ENCODE peak calls at places on chromosomes 13 and 19, in nine cellular contexts. D is NCI-H2107; Y is A172; G is ureter; Z is amniotic epithelial cell; I is stimulated activated CD4-positive, alpha-beta T cell treated with anti-CD3 and anti-CD28 coated beads, Interleukin-1b, Interleukin-23, amount 100 ng/mL, for 24 hours; K is stomach; X is hepatic stellate cell; S is CD8-positive, alpha-beta memory T cell. U is an unnamed sample.
A peak's percentile ranks its signal among the peaks of the same experiment; 100 is the strongest.

GRCh38 chr19:36060430-36060829 is 5.7 kb downstream of the WDR62 start:
- DNase-seq in G (no peak), Y (peak; percentile 51), Z (peak; percentile 62), X (peak; percentile 73), K (peak; percentile 53), S (peak; percentile 4), D (no peak), I (no peak), U (no peak)

GRCh38 chr13:23069571-23069970 is 111.2 kb upstream of the SGCG start:
- DNase-seq in G (no peak), K (no peak), S (no peak), X (peak; percentile 60), I (no peak), Y (peak; percentile 17), D (no peak), Z (peak; percentile 90), U (no peak)

GRCh38 chr19:58033741-58034475 is at the start of gene ZSCAN1:
- DNase-seq in Z (no peak), G (peak; percentile 92), Y (no peak), I (no peak), D (no peak), K (peak; percentile 40), X (peak; percentile 80), S (peak; percentile 21), U (no peak)

GRCh38 chr13:91722267-91722884 is 324.0 kb downstream of the GPC5 start:
- DNase-seq in Z (peak; percentile 15), Y (peak; percentile 18), S (no peak), I (no peak), D (peak; percentile 1), X (peak; percentile 3), G (no peak), K (no peak), U (peak; percentile 11)

GRCh38 chr19:46372901-46373572 is 26.1 kb downstream of the PPP5C start:
- DNase-seq in Z (peak; percentile 83), G (no peak), I (no peak), Y (peak; percentile 6), S (no peak), X (no peak), D (no peak), K (no peak), U (no peak)

GRCh38 chr19:18701250-18701608 is 17.7 kb downstream of the CRTC1 start:
- DNase-seq in K (no peak), I (no peak), Y (no peak), Z (no peak), D (no peak), X (no peak), G (no peak), S (no peak), U (no peak)

GRCh38 chr19:32658075-32658474 is 16.9 kb downstream of the ANKRD27 start:
- DNase-seq in K (no peak), D (no peak), Z (no peak), G (no peak), Y (no peak), S (no peak), X (no peak), I (no peak), U (no peak)

GRCh38 chr13:50511877-50512332 is 331.6 kb downstream of the DLEU7 start:
- DNase-seq in Y (no peak), I (no peak), S (peak; percentile 23), X (no peak), G (no peak), D (no peak), K (no peak), Z (no peak), U (peak; percentile 34)

GRCh38 chr13:45604892-45605291 is 10.6 kb downstream of the ERICH6B start:
- DNase-seq in S (no peak), Z (no peak), I (no peak), K (no peak), G (no peak), D (no peak), X (no peak), Y (no peak), U (no peak)

GRCh38 chr13:48009298-48009697 is 8.2 kb upstream of the SUCLA2 start:
- DNase-seq in Z (peak; percentile 74), G (no peak), K (no peak), S (no peak), I (no peak), D (no peak), X (peak; percentile 20), Y (peak; percentile 21), U (no peak)

GRCh38 chr19:47019431-47020041 is at the start of gene NPAS1:
- DNase-seq in K (no peak), X (no peak), Y (no peak), Z (no peak), I (no peak), G (no peak), D (no peak), S (no peak), U (no peak)

GRCh38 chr13:60604058-60604457 is 207.0 kb downstream of the TDRD3 start:
- DNase-seq in G (no peak), I (no peak), D (no peak), X (no peak), S (no peak), Z (no peak), Y (no peak), K (no peak), U (no peak)

GRCh38 chr19:48635966-48636858 is 967 bp downstream of the DBP start:
- DNase-seq in Z (no peak), X (no peak), Y (no peak), S (no peak), G (peak; percentile 77), D (no peak), I (no peak), K (no peak), U (peak; percentile 60)

GRCh38 chr19:37551123-37551993 is 43.2 kb downstream of the ZNF571 start:
- DNase-seq in D (no peak), K (no peak), Z (peak; percentile 56), I (no peak), Y (no peak), G (no peak), X (peak; percentile 79), S (peak; percentile 59), U (peak; percentile 62)

GRCh38 chr13:52399708-52400107 is 6.3 kb downstream of the THSD1 start:
- DNase-seq in I (no peak), D (no peak), K (no peak), Y (no peak), S (no peak), Z (peak; percentile 50), G (no peak), X (no peak), U (no peak)

GRCh38 chr13:49958321-49958720 is 22.2 kb upstream of the SPRYD7 start:
- DNase-seq in Y (no peak), K (no peak), G (no peak), X (no peak), I (no peak), S (no peak), Z (peak; percentile 80), D (no peak), U (no peak)

GRCh38 chr19:42143341-42144234 is 11.3 kb upstream of the POU2F2 start:
- DNase-seq in K (no peak), Y (peak; percentile 27), X (no peak), G (no peak), Z (peak; percentile 42), S (no peak), I (no peak), D (no peak), U (no peak)

GRCh38 chr13:47039106-47039505 is 142.3 kb upstream of the HTR2A start:
- DNase-seq in Y (peak; percentile 61), K (no peak), S (no peak), I (no peak), Z (peak; percentile 92), G (no peak), D (no peak), X (peak; percentile 10), U (no peak)

GRCh38 chr13:34867590-34867989 is 74.5 kb upstream of the NBEA start:
- DNase-seq in K (no peak), X (no peak), Z (peak; percentile 34), D (no peak), S (no peak), I (no peak), Y (peak; percentile 19), G (no peak), U (no peak)

GRCh38 chr19:4916292-4917082 is 7.2 kb downstream of the UHRF1 start:
- DNase-seq in X (no peak), G (no peak), I (no peak), Z (no peak), Y (no peak), K (no peak), D (no peak), S (peak; percentile 47), U (peak; percentile 33)

GRCh38 chr19:808176-808741 is 11.0 kb downstream of the PTBP1 start:
- DNase-seq in X (no peak), G (no peak), S (no peak), Z (no peak), D (no peak), K (no peak), I (no peak), Y (no peak), U (no peak)

GRCh38 chr13:88074794-88075509 is 403.8 kb downstream of the SLITRK5 start:
- DNase-seq in X (no peak), D (no peak), Y (no peak), S (no peak), Z (peak; percentile 88), K (no peak), I (no peak), G (no peak), U (no peak)

GRCh38 chr19:38062959-38063786 is 156.2 kb downstream of the SIPA1L3 start:
- DNase-seq in K (no peak), D (no peak), X (no peak), I (no peak), G (no peak), Z (no peak), Y (peak; percentile 84), S (no peak), U (no peak)

GRCh38 chr13:92963029-92963428 is 263.6 kb upstream of the GPC6 start:
- DNase-seq in S (no peak), Y (no peak), Z (peak; percentile 65), I (no peak), X (no peak), K (no peak), G (no peak), D (no peak), U (no peak)

GRCh38 chr13:95233026-95233635 is 68.1 kb downstream of the ABCC4 start:
- DNase-seq in G (no peak), Z (no peak), K (no peak), I (no peak), D (no peak), Y (no peak), X (no peak), S (no peak), U (no peak)

GRCh38 chr13:37495046-37495445 is 103.5 kb downstream of the POSTN start:
- DNase-seq in X (no peak), G (no peak), Y (peak; percentile 77), Z (no peak), I (no peak), K (no peak), S (no peak), D (no peak), U (no peak)

GRCh38 chr19:13637664-13638063 is 126.7 kb upstream of the MRI1 start:
- DNase-seq in D (no peak), S (no peak), I (no peak), K (no peak), Y (peak; percentile 52), G (no peak), X (no peak), Z (no peak), U (no peak)

GRCh38 chr13:27200413-27201066 is 28.9 kb upstream of the USP12 start:
- DNase-seq in S (no peak), I (no peak), Y (peak; percentile 4), Z (peak; percentile 69), X (no peak), G (no peak), D (no peak), K (no peak), U (no peak)

GRCh38 chr13:29081036-29081435 is 260.9 kb downstream of the MTUS2 start:
- DNase-seq in Z (peak; percentile 56), Y (no peak), S (peak; percentile 31), X (no peak), I (no peak), D (no peak), K (no peak), G (no peak), U (peak; percentile 75)

GRCh38 chr19:36136975-36137686 is 2.7 kb upstream of the CAPNS1 start:
- DNase-seq in I (no peak), Z (peak; percentile 61), Y (peak; percentile 97), S (no peak), D (no peak), K (peak; percentile 80), G (peak; percentile 89), X (peak; percentile 71), U (peak; percentile 35)

GRCh38 chr19:51127755-51128154 is 3.0 kb downstream of the SIGLEC9 start:
- DNase-seq in S (no peak), K (no peak), G (no peak), Y (peak; percentile 45), I (no peak), D (no peak), X (no peak), Z (peak; percentile 89), U (no peak)